ENCODE peak calls at places on chromosomes 3 and 15, in eight cellular contexts. T is activated naive CD8-positive, alpha-beta T cell treated with anti-CD3 and anti-CD28 coated beads, Interleukin-2, amount 50 U/mL, for 24 hours; Q is neural progenitor cell; J is EL; K is T-helper 17 cell; D is activated CD4-positive, alpha-beta T cell treated with anti-CD3 and anti-CD28 coated beads, Interleukin-2, amount 50 U/mL, for 24 hours; P is NCI-H1417; A is stimulated activated naive CD8-positive, alpha-beta T cell treated with anti-CD3 and anti-CD28 coated beads, Interleukin-15, Interleukin-2, amounts not matched to agents 100 U/mL and 50 U/mL, for 24 hours. R is an unnamed sample.

GRCh38 chr15:52438047-52438446 is 90.6 kb downstream of the MYO5A start:
- DNase-seq in T (no peak), Q (no peak), J (no peak), K (no peak), D (no peak), P (no peak), A (no peak), R (no peak)

GRCh38 chr3:127366383-127366782 is 78.5 kb upstream of the PRR20G start:
- DNase-seq in T (no peak), Q (peak), J (no peak), K (no peak), D (no peak), P (no peak), A (no peak), R (no peak)

GRCh38 chr15:52362497-52362896 is 66.9 kb upstream of the MYO5C start:
- DNase-seq in T (no peak), Q (no peak), J (peak), K (no peak), D (no peak), P (no peak), A (no peak), R (no peak)

GRCh38 chr3:52596658-52597265 is 60.4 kb downstream of the UQCC5 start:
- DNase-seq in T (no peak), Q (no peak), J (no peak), K (no peak), D (no peak), P (no peak), A (no peak), R (no peak)

GRCh38 chr3:44069276-44069675 is 172.4 kb upstream of the TOPAZ1 start:
- DNase-seq in T (no peak), Q (no peak), J (peak), K (no peak), D (no peak), P (no peak), A (no peak), R (no peak)

GRCh38 chr15:91566116-91566515 is 287.4 kb upstream of the SLCO3A1 start:
- DNase-seq in T (no peak), Q (no peak), J (no peak), K (no peak), D (no peak), P (no peak), A (no peak), R (no peak)

GRCh38 chr3:169591983-169592644 is 71.4 kb downstream of the MECOM start:
- DNase-seq in T (no peak), Q (no peak), J (no peak), K (no peak), D (no peak), P (no peak), A (no peak), R (no peak)

GRCh38 chr3:160129459-160130061 is 95.7 kb upstream of the C3orf80 start:
- DNase-seq in T (no peak), Q (no peak), J (peak), K (no peak), D (no peak), P (no peak), A (no peak), R (no peak)

GRCh38 chr15:73602992-73603391 is 30.2 kb downstream of the NPTN start:
- DNase-seq in T (no peak), Q (no peak), J (no peak), K (no peak), D (no peak), P (no peak), A (no peak), R (no peak)

GRCh38 chr3:44208086-44208485 is 33.6 kb upstream of the TOPAZ1 start:
- DNase-seq in T (no peak), Q (no peak), J (peak), K (no peak), D (no peak), P (no peak), A (no peak), R (no peak)

GRCh38 chr15:39171944-39172368 is 408.9 kb upstream of the THBS1 start:
- DNase-seq in T (peak), Q (peak), J (peak), K (no peak), D (peak), P (peak), A (peak), R (peak)

GRCh38 chr3:30760040-30760439 is 134.4 kb downstream of the GADL1 start:
- DNase-seq in T (no peak), Q (no peak), J (peak), K (no peak), D (no peak), P (no peak), A (no peak), R (no peak)

GRCh38 chr3:42572278-42572677 is 9.5 kb downstream of the SEC22C start:
- DNase-seq in T (no peak), Q (peak), J (peak), K (no peak), D (no peak), P (no peak), A (peak), R (peak)

GRCh38 chr3:136919799-136920580 is 37.8 kb upstream of the IL20RB start:
- DNase-seq in T (no peak), Q (no peak), J (peak), K (no peak), D (peak), P (no peak), A (no peak), R (no peak)

GRCh38 chr3:25468866-25469319 is 40.8 kb downstream of the RARB start:
- DNase-seq in T (no peak), Q (peak), J (no peak), K (no peak), D (no peak), P (no peak), A (no peak), R (no peak)

GRCh38 chr15:85706779-85707518 is 87.8 kb downstream of the KLHL25 start:
- DNase-seq in T (peak), Q (no peak), J (peak), K (no peak), D (peak), P (no peak), A (peak), R (no peak)

GRCh38 chr3:37171144-37171543 is 3.2 kb downstream of the LRRFIP2 start:
- DNase-seq in T (no peak), Q (no peak), J (no peak), K (no peak), D (no peak), P (no peak), A (no peak), R (no peak)

GRCh38 chr3:105730973-105731372 is 137.8 kb downstream of the CBLB start:
- DNase-seq in T (no peak), Q (no peak), J (no peak), K (no peak), D (no peak), P (no peak), A (no peak), R (no peak)

GRCh38 chr3:143974181-143974876 is 2.7 kb downstream of the DIPK2A start:
- DNase-seq in T (no peak), Q (no peak), J (no peak), K (no peak), D (no peak), P (no peak), A (no peak), R (no peak)

GRCh38 chr15:99507016-99507731 is 58.6 kb upstream of the MEF2A start:
- DNase-seq in T (no peak), Q (no peak), J (peak), K (no peak), D (no peak), P (peak), A (no peak), R (no peak)

GRCh38 chr3:38168988-38169363 is 3.6 kb downstream of the OXSR1 start:
- DNase-seq in T (no peak), Q (no peak), J (peak), K (no peak), D (no peak), P (no peak), A (no peak), R (no peak)

GRCh38 chr15:90987561-90988141 is 6.7 kb downstream of the PRC1 start:
- DNase-seq in T (no peak), Q (no peak), J (no peak), K (no peak), D (no peak), P (no peak), A (no peak), R (no peak)

GRCh38 chr15:50181206-50181982 is 602 bp upstream of the SLC27A2 start:
- DNase-seq in T (no peak), Q (no peak), J (no peak), K (no peak), D (no peak), P (peak), A (no peak), R (peak)